ENCODE peak calls at places on chromosomes 11 and 22, in six cellular contexts. I is COR-L47; T is stimulated activated CD8-positive, alpha-beta memory T cell treated with anti-CD3 and anti-CD28 coated beads, Interleukin-2, amount 100 ng/mL, for 1 hour; Q is GM13977; B is activated gamma-delta T cell treated with Interleukin-2 at 50 U/mL for 16 hours; P is ACHN. H is an unnamed sample.

GRCh38 chr11:3836903-3837302 is 3.9 kb downstream of the RHOG start:
- DNase-seq in B (peak), T (no peak), P (no peak), I (no peak), Q (no peak), H (no peak)

GRCh38 chr22:27460596-27461347 is 340.8 kb downstream of the MN1 start:
- DNase-seq in B (no peak), Q (no peak), T (no peak), P (no peak), I (no peak), H (no peak)

GRCh38 chr22:41458161-41458728 is 10.2 kb downstream of the PHF5A start:
- DNase-seq in T (no peak), I (no peak), Q (no peak), P (no peak), B (no peak), H (no peak)

GRCh38 chr11:77081976-77082836 is 15.4 kb downstream of the CAPN5 start:
- DNase-seq in Q (no peak), I (no peak), T (no peak), P (no peak), B (no peak), H (no peak)

GRCh38 chr11:83711035-83711630 is 425.0 kb upstream of the CCDC90B start:
- DNase-seq in P (no peak), B (no peak), I (no peak), Q (no peak), T (no peak), H (no peak)

GRCh38 chr11:70040869-70041501 is 37.1 kb upstream of the ANO1 start:
- DNase-seq in T (no peak), Q (no peak), I (no peak), P (no peak), B (no peak), H (no peak)

GRCh38 chr22:30733081-30733680 is 38.5 kb downstream of the OSBP2 start:
- DNase-seq in T (no peak), P (no peak), B (no peak), Q (no peak), I (no peak), H (no peak)

GRCh38 chr11:128632151-128632791 is 44.9 kb upstream of the ETS1 start:
- DNase-seq in P (peak), I (peak), B (peak), Q (peak), T (no peak), H (peak)

GRCh38 chr22:30640361-30640760 is 4.8 kb downstream of the SLC35E4 start:
- DNase-seq in B (no peak), I (no peak), T (no peak), Q (no peak), P (no peak), H (no peak)

GRCh38 chr11:108018708-108019107 is 10.0 kb downstream of the CUL5 start:
- DNase-seq in B (no peak), Q (no peak), P (no peak), T (no peak), I (no peak), H (no peak)

GRCh38 chr22:24060375-24060788 is 49.3 kb downstream of the CABIN1 start:
- DNase-seq in P (peak), B (no peak), I (no peak), Q (no peak), T (no peak), H (no peak)

GRCh38 chr11:79896258-79896657 is 455.4 kb upstream of the TENM4 start:
- DNase-seq in P (no peak), B (no peak), I (no peak), T (no peak), Q (no peak), H (no peak)

GRCh38 chr11:14764213-14764898 is 120.8 kb downstream of the PDE3B start:
- DNase-seq in B (no peak), T (no peak), I (no peak), Q (no peak), P (no peak), H (no peak)

GRCh38 chr22:27247691-27248434 is 553.7 kb downstream of the MN1 start:
- DNase-seq in I (no peak), P (no peak), Q (no peak), B (no peak), T (no peak), H (no peak)

GRCh38 chr22:43867839-43868652 is 5.7 kb upstream of the SULT4A1 start:
- DNase-seq in I (no peak), B (peak), T (no peak), P (peak), Q (no peak), H (no peak)

GRCh38 chr11:12173111-12173510 is 62.7 kb downstream of the MICAL2 start:
- DNase-seq in B (no peak), P (no peak), T (no peak), I (no peak), Q (no peak), H (no peak)

GRCh38 chr11:73396985-73397384 is 20.8 kb downstream of the RELT start:
- DNase-seq in B (no peak), I (no peak), Q (no peak), T (no peak), P (no peak), H (no peak)

GRCh38 chr11:1399386-1400167 is 9.8 kb downstream of the BRSK2 start:
- DNase-seq in B (no peak), T (no peak), I (no peak), P (no peak), Q (no peak), H (no peak)

GRCh38 chr11:70601861-70602575 is 203.7 kb downstream of the CTTN start:
- DNase-seq in B (no peak), T (no peak), P (no peak), Q (no peak), I (no peak), H (peak)

GRCh38 chr11:12692238-12693074 is 18.2 kb downstream of the TEAD1 start:
- DNase-seq in I (no peak), T (no peak), P (peak), Q (no peak), B (no peak), H (no peak)

GRCh38 chr11:2664331-2664730 is 35.5 kb downstream of the KCNQ1OT1 start:
- DNase-seq in I (no peak), T (no peak), P (no peak), B (no peak), Q (no peak), H (no peak)

GRCh38 chr22:27903805-27904473 is 15.1 kb downstream of the PITPNB start:
- DNase-seq in I (no peak), T (no peak), P (no peak), B (no peak), Q (no peak), H (no peak)

GRCh38 chr11:39817248-39817647 is 1642.2 kb downstream of the LRRC4C start:
- DNase-seq in Q (no peak), T (no peak), P (no peak), B (no peak), I (no peak), H (no peak)

GRCh38 chr11:82675838-82676237 is 57.8 kb downstream of the FAM181B start:
- DNase-seq in B (no peak), P (no peak), I (no peak), Q (no peak), T (no peak), H (peak)

GRCh38 chr22:23264610-23265388 is 84.5 kb downstream of the BCR start:
- DNase-seq in Q (no peak), I (no peak), B (no peak), T (no peak), P (no peak), H (no peak)

GRCh38 chr11:119832132-119832531 is 103.1 kb upstream of the NECTIN1 start:
- DNase-seq in Q (no peak), I (no peak), P (no peak), B (no peak), T (no peak), H (no peak)

GRCh38 chr22:20438066-20438677 is 547 bp upstream of the SCARF2 start:
- DNase-seq in P (no peak), Q (peak), T (no peak), I (no peak), B (no peak), H (no peak)

GRCh38 chr11:78138694-78139421 is 568 bp downstream of the ALG8 start:
- DNase-seq in Q (peak), B (no peak), P (peak), I (no peak), T (no peak), H (peak)

GRCh38 chr11:116812109-116812508 is 11.0 kb downstream of the APOA4 start:
- DNase-seq in T (no peak), P (no peak), I (no peak), Q (no peak), B (no peak), H (no peak)

GRCh38 chr22:39735776-39736175 is 157.8 kb downstream of the ENTHD1 start:
- DNase-seq in P (no peak), Q (no peak), I (no peak), B (no peak), T (no peak), H (no peak)

GRCh38 chr11:97409141-97409540 is 1019.3 kb downstream of the JRKL start:
- DNase-seq in B (no peak), T (no peak), Q (no peak), I (no peak), P (no peak), H (no peak)

GRCh38 chr11:10387209-10388083 is 67.6 kb upstream of the AMPD3 start:
- DNase-seq in T (no peak), B (no peak), P (no peak), Q (no peak), I (no peak), H (no peak)

GRCh38 chr22:49255154-49255553 is 572.5 kb downstream of the BRD1 start:
- DNase-seq in P (no peak), Q (no peak), I (no peak), T (no peak), B (no peak), H (no peak)

GRCh38 chr22:31210830-31211503 is 1.1 kb upstream of the LIMK2 start:
- DNase-seq in T (no peak), I (no peak), P (no peak), Q (no peak), B (peak), H (peak)

GRCh38 chr11:15038963-15039362 is 34.4 kb upstream of the CALCB start:
- DNase-seq in Q (no peak), B (no peak), P (peak), T (no peak), I (no peak), H (no peak)

GRCh38 chr22:44181912-44182590 is 1.3 kb downstream of the PARVG start:
- DNase-seq in P (no peak), T (no peak), B (no peak), Q (no peak), I (no peak), H (no peak)

H was measured in NCI-H146.